ENCODE peak calls at places on chromosomes 5 and 9, in five cellular contexts. H, T, Q, D and J are unnamed samples.

GRCh38 chr5:125433457-125433856 is 687.0 kb upstream of the ZNF608 start:
- DNase-seq in Q (no peak), H (no peak), T (no peak), D (no peak), J (no peak)

GRCh38 chr5:181194489-181195248 is 10.3 kb downstream of the TRIM7 start:
- DNase-seq in Q (no peak), T (no peak), H (no peak), D (peak), J (no peak)

GRCh38 chr5:35815089-35815936 is 41.4 kb upstream of the IL7R start:
- DNase-seq in D (no peak), T (no peak), H (peak), Q (peak), J (no peak)

GRCh38 chr5:171272996-171273970 is 35.8 kb upstream of the TLX3 start:
- DNase-seq in T (no peak), D (no peak), Q (peak), H (peak), J (no peak)

GRCh38 chr9:130360672-130361071 is 84.1 kb upstream of the ASS1 start:
- DNase-seq in H (no peak), Q (no peak), D (no peak), T (no peak), J (no peak)

GRCh38 chr5:17223375-17224185 is 6.1 kb downstream of the BASP1 start:
- DNase-seq in Q (no peak), H (no peak), D (no peak), T (no peak), J (no peak)

GRCh38 chr9:115093550-115093949 is 24.4 kb downstream of the TNC start:
- DNase-seq in Q (no peak), T (no peak), H (no peak), D (no peak), J (no peak)

GRCh38 chr5:124581866-124582650 is 164.4 kb downstream of the ZNF608 start:
- DNase-seq in H (no peak), T (no peak), Q (no peak), D (no peak), J (no peak)

GRCh38 chr9:27622688-27623340 is 49.5 kb upstream of the C9orf72 start:
- DNase-seq in H (no peak), T (no peak), Q (no peak), D (no peak), J (no peak)

GRCh38 chr5:167802755-167803431 is 488.6 kb upstream of the WWC1 start:
- DNase-seq in Q (no peak), T (no peak), H (no peak), D (no peak), J (no peak)

GRCh38 chr5:179274321-179275315 is 70.6 kb downstream of the ADAMTS2 start:
- DNase-seq in D (peak), T (peak), H (no peak), Q (no peak), J (no peak)

GRCh38 chr5:147578228-147579024 is 68.6 kb upstream of the DPYSL3 start:
- DNase-seq in T (no peak), D (no peak), Q (peak), H (peak), J (no peak)

GRCh38 chr5:91194861-91195460 is 188.2 kb downstream of the ARRDC3 start:
- DNase-seq in D (no peak), Q (no peak), H (no peak), T (no peak), J (no peak)

GRCh38 chr5:97231025-97231636 is 48.1 kb upstream of the RIOK2 start:
- DNase-seq in D (no peak), Q (peak), H (peak), T (peak), J (no peak)

GRCh38 chr5:132557425-132557805 is 638 bp downstream of the RAD50 start:
- DNase-seq in T (peak), Q (peak), D (peak), H (peak), J (no peak)

GRCh38 chr5:85428426-85428934 is 1043.8 kb upstream of the EDIL3 start:
- DNase-seq in T (no peak), D (no peak), H (no peak), Q (no peak), J (no peak)

GRCh38 chr9:109627042-109627441 is 128.9 kb upstream of the PTPN3 start:
- DNase-seq in D (no peak), T (no peak), H (no peak), Q (no peak), J (no peak)

GRCh38 chr5:178793156-178793555 is 62.7 kb upstream of the ZNF354A start:
- DNase-seq in D (no peak), T (peak), Q (peak), H (peak), J (peak)

GRCh38 chr5:107063511-107063910 is 607.2 kb downstream of the EFNA5 start:
- DNase-seq in T (no peak), D (no peak), Q (no peak), H (no peak), J (no peak)

GRCh38 chr9:113179839-113180238 is 29.0 kb downstream of the SLC31A2 start:
- DNase-seq in H (no peak), Q (no peak), D (no peak), T (no peak), J (no peak)

GRCh38 chr9:99345451-99345850 is 123.4 kb downstream of the SEC61B start:
- DNase-seq in H (no peak), Q (no peak), D (no peak), T (no peak), J (no peak)

GRCh38 chr5:74412064-74412463 is 228.5 kb downstream of the ENC1 start:
- DNase-seq in T (no peak), Q (no peak), H (no peak), D (no peak), J (no peak)

GRCh38 chr5:171850354-171850947 is 64.8 kb downstream of the SMIM23 start:
- DNase-seq in H (peak), D (no peak), Q (peak), T (no peak), J (no peak)

GRCh38 chr9:114413909-114414308 is 26.1 kb upstream of the AKNA start:
- DNase-seq in D (no peak), T (no peak), H (no peak), Q (no peak), J (no peak)

GRCh38 chr9:136683755-136684154 is 3.5 kb downstream of the AGPAT2 start:
- DNase-seq in T (no peak), H (no peak), D (no peak), Q (no peak), J (no peak)

GRCh38 chr5:31811210-31811609 is 172.3 kb downstream of the PDZD2 start:
- DNase-seq in T (no peak), Q (peak), D (no peak), H (peak), J (no peak)

GRCh38 chr5:55456216-55456895 is 78.4 kb downstream of the PLPP1 start:
- DNase-seq in T (no peak), D (no peak), H (no peak), Q (no peak), J (no peak)

GRCh38 chr9:107782789-107783188 is 293.2 kb upstream of the KLF4 start:
- DNase-seq in D (no peak), T (no peak), Q (no peak), H (no peak), J (no peak)

GRCh38 chr5:96871022-96871388 is 5.3 kb upstream of the ERAP2 start:
- DNase-seq in T (no peak), D (no peak), Q (no peak), H (no peak), J (no peak)

GRCh38 chr5:171386006-171386671 is 1.5 kb upstream of the NPM1 start:
- DNase-seq in T (no peak), Q (no peak), H (no peak), D (peak), J (no peak)

GRCh38 chr5:57754616-57755015 is 272.0 kb upstream of the ACTBL2 start:
- DNase-seq in H (no peak), D (no peak), Q (no peak), T (no peak), J (no peak)

GRCh38 chr5:17359451-17359965 is 138.5 kb upstream of the TAF11L2 start:
- DNase-seq in Q (no peak), H (no peak), T (no peak), D (no peak), J (no peak)

GRCh38 chr9:130847306-130848217 is 12.5 kb downstream of the ABL1 start:
- DNase-seq in H (no peak), D (no peak), Q (peak), T (peak), J (no peak)

DNA sequence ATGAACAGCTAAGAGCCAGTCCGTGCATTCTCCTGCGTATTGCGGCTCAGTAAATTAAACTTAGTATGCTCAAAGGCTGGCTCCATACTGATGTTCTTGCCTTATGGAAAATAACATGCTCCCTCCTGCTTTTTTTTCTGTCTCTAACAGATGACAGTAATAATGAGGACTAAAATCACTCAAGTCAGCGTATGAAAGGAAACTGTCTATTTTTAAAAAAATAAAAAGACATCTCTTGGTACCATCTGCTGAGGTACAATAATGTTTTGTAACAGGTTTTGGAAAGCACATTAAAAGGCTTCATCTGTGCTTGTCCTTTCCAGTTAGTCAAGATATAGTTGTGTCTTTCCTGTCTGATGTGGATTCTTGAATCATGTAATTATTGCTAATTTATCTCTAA is 161.1 kb downstream of the SPATA31D1 start:
- DNase-seq in Q (no peak), D (no peak), T (no peak), H (no peak), J (no peak)
- H3K27ac ChIP-seq in Q (no peak), D (no peak), T (no peak), H (no peak), J (no peak)

DNA sequence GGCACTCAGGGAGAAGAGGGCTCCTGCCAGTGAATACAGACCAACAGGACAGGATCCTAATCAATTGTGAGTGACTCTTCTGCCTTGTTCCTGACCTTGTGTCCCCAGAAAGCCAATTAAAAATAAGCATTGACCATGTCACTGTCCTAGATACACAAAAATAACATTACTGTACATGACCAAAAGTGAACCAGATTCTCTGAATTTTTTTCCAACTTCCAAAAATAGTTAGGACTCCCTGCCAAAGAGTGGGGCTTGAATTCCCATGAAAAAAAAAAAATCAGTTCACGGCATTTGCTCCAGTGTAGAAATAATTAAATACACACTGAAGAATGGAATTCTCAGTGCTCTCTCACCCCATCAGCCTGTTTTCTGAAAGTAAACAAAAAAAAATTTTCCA is 63.4 kb upstream of the MAP3K1 start:
- DNase-seq in Q (no peak), D (no peak), T (no peak), H (no peak), J (no peak)
- TF ChIP-seq CTCF in Q (no peak), D (no peak), T (no peak), H (no peak), J (no peak)

DNA sequence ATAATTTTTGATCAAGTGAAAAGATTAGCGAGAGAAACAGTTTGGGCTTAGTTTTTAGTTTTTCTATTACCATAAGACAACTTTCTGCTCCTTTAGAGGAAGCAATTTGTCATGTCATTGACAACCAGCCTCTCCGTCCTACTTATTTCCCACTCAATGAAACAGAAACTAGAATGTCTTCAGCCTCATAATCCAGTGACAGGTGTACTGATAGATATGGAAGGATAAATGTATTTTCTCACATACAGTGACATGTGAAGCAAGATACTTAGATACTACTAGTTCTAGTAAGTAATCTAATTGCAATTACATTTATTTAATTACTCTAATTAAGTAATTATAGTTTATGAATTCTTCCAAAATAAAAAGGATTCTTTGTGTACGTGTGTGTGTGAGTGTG is 429.7 kb downstream of the CDH10 start:
- DNase-seq in Q (no peak), H (no peak), T (no peak), D (no peak), J (no peak)
- TF ChIP-seq POLR2AphosphoS5 in Q (no peak), H (no peak), T (no peak), D (no peak), J (no peak)

GRCh38 chr9:124199474-124199873 is 58.3 kb upstream of the NEK6 start:
- DNase-seq in D (no peak), T (peak), Q (no peak), H (no peak), J (no peak)
- H3K27ac ChIP-seq in D (no peak), T (no peak), Q (no peak), H (no peak), J (no peak)

DNA sequence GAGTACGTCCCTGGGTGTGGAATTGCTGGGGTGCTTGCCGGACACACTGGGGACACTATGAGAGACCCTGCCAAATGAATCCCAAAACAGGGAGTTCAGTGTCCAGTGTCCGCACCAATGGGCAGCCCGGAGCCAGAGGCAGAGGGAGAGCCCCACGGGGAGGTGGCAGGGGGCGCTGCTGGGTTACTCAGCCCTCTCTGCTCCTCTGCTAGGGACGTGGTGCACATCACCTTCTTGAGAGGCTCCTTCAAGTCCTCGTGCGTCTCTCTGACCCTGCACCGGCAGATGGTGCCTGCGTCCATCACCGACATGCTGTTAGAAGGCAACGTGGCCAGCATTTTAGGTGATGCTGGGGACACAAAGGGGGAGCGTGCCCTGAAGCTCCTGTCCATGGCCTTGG is 20.8 kb downstream of the STKLD1 start:
- DNase-seq in H (no peak), T (no peak), Q (no peak), D (no peak), J (no peak)
- TF ChIP-seq CTCF in H (peak), T (no peak), Q (peak), D (no peak), J (no peak)

DNA sequence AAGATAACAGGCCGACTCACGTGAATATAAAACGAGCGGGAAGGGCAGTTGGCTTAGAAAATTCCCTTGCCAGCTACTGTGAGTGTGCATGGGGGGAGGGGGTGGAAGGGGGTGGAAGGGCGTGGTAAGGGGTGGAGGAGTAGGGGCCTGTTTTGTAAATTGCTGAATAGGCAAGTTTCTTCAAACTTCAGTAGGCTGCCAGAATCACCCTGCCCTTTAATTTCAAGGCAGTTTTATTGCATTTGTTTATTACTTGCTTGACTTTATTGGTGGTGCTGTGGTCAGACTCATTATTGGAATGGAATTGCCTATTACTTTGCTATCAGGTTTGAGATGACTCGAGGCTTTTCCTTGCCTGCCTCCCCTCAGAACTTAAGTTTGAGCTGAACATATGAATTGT is 76.1 kb downstream of the SEMA6A start:
- DNase-seq in Q (no peak), D (no peak), T (no peak), H (no peak), J (no peak)
- TF ChIP-seq POLR2AphosphoS5 in Q (no peak), D (no peak), T (no peak), H (no peak), J (no peak)

DNA sequence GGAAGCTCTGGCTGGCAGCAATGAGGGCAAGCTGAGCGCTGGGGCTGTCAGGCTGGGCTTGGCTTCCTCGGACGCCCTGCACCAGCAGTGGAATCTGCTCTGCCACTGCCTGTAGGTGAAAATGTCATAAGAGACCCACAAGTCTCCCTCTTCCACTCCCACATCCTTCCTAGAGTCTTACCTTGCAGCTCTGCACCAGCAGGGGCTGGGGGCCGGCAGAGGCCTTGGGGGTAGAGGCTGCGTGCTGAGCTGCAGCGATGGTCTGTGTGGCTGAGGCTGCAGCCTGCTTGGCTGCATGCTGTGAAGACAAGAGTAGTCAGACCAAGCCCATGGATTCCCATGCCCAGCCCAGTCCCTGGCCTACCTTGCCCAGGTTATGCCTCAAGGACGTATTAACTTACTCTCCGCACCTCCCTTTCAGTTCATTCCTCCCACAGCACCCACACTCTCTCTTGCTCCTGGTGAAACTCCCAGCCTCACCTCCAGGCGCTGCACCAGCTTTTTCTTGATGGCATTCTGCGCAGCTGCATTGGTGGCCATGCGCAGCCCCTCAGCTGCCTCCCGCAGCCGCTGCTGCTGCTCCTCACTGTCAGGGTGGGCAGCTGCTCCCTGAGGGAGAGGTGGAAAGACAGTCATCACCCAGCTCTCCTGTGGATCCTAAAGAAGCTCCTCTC is 17.3 kb downstream of the TLN1 start:
- DNase-seq in H (no peak), D (no peak), Q (no peak), T (peak), J (no peak)
- H3K27ac ChIP-seq in H (no peak), D (peak), Q (no peak), T (peak), J (no peak)

GRCh38 chr5:78837836-78838235 is 147.3 kb downstream of the ARSB start:
- DNase-seq in H (no peak), Q (no peak), T (no peak), D (no peak), J (no peak)

GRCh38 chr5:78843436-78843835 is 141.7 kb downstream of the ARSB start:
- DNase-seq in T (no peak), D (no peak), H (no peak), Q (no peak), J (no peak)

GRCh38 chr5:78838753-78839152 is 146.4 kb downstream of the ARSB start:
- DNase-seq in T (no peak), D (no peak), Q (no peak), H (no peak), J (no peak)

GRCh38 chr5:78845487-78845886 is 139.6 kb downstream of the ARSB start:
- DNase-seq in H (no peak), T (no peak), Q (no peak), D (no peak), J (no peak)

GRCh38 chr5:78841767-78842166 is 143.3 kb downstream of the ARSB start:
- DNase-seq in D (no peak), Q (no peak), H (no peak), T (no peak), J (no peak)
- TF ChIP-seq CTCF in D (no peak), Q (no peak), H (no peak), T (no peak), J (no peak)

DNA sequence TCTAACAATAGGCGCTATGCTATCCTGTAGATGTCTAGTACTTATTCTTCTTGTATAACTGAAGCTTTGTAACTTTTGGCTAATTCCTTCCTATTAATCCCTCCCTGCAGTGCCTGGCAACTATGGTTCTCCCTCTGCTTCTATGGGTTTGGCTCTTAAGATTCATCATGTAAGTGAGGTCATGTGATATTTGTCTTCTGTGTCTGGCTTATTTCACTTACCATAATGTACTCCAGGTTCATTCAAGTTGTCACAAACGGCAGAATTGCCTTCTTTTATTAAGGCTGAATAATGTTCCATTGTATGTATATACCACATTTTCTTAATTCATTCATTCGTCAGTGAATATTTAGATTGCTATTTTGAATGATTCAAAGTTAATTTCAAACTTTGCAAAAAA is 149.9 kb upstream of the GAS1 start:
- DNase-seq in T (no peak), D (no peak), Q (no peak), H (no peak), J (no peak)
- TF ChIP-seq POLR2AphosphoS5 in T (peak), D (no peak), Q (no peak), H (no peak), J (no peak)